ENCODE peak calls at places on chromosomes 6 and 20, in four cellular contexts. R is NCI-H748 treated with DMSO at 0.1 percent for 48 hours, M is HFF-Myc, C is T-helper 17 cell. K is an unnamed sample.

GRCh38 chr6:137165375-137166246 is 7.8 kb downstream of the IL22RA2 start:
- DNase-seq in C (peak; percentile 34), M (no peak), R (no peak), K (no peak)

GRCh38 chr6:134347916-134348805 is 30.2 kb upstream of the SGK1 start:
- DNase-seq in M (no peak), R (no peak), C (no peak), K (no peak)

GRCh38 chr6:7463785-7464184 is 74.2 kb downstream of the RIOK1 start:
- DNase-seq in C (no peak), R (no peak), M (peak; percentile 17), K (no peak)

GRCh38 chr20:1844723-1845523 is 50.3 kb upstream of the SIRPA start:
- DNase-seq in R (no peak), C (no peak), M (peak; percentile 37), K (no peak)

GRCh38 chr6:34315780-34316179 is 67.0 kb upstream of the SMIM29 start:
- DNase-seq in R (no peak), C (no peak), M (no peak), K (no peak)

GRCh38 chr6:93105017-93105416 is 314.3 kb downstream of the EPHA7 start:
- DNase-seq in C (no peak), R (no peak), M (no peak), K (no peak)

GRCh38 chr6:129251669-129252376 is 368.9 kb downstream of the LAMA2 start:
- DNase-seq in R (peak; percentile 78), C (peak; percentile 40), M (peak; percentile 67), K (peak; percentile 45)

GRCh38 chr20:36273414-36274247 is 32.5 kb upstream of the DLGAP4 start:
- DNase-seq in R (no peak), C (no peak), M (no peak), K (peak; percentile 1)

GRCh38 chr6:161219336-161220079 is 54.4 kb downstream of the AGPAT4 start:
- DNase-seq in M (no peak), R (no peak), C (no peak), K (no peak)

GRCh38 chr20:43987531-43987930 is 72.9 kb downstream of the TOX2 start:
- DNase-seq in C (no peak), R (no peak), M (no peak), K (no peak)

GRCh38 chr6:129598244-129599187 is 111.5 kb downstream of the ARHGAP18 start:
- DNase-seq in R (peak; percentile 60), C (no peak), M (peak; percentile 72), K (peak; percentile 75)

GRCh38 chr6:163347021-163347446 is 67.5 kb upstream of the QKI start:
- DNase-seq in C (no peak), R (no peak), M (no peak), K (no peak)

GRCh38 chr6:109446072-109446471 is 5.5 kb downstream of the SMPD2 start:
- DNase-seq in R (no peak), M (no peak), C (no peak), K (no peak)

GRCh38 chr20:15700147-15700765 is 873.0 kb downstream of the KIF16B start:
- DNase-seq in C (no peak), R (no peak), M (no peak), K (no peak)

GRCh38 chr6:92124126-92124525 is 1295.2 kb downstream of the EPHA7 start:
- DNase-seq in C (no peak), R (no peak), M (no peak), K (no peak)